ENCODE peak calls at places on chromosomes 5 and 9, in nine cellular contexts. A, S, J, M, I, Z, Y, P and N are unnamed samples.

GRCh38 chr5:76345582-76345981 is 57.5 kb upstream of the IQGAP2 start:
- DNase-seq in A (no peak), S (no peak), J (no peak), M (no peak), I (no peak), Z (no peak), Y (no peak), P (no peak), N (no peak)

GRCh38 chr5:166083183-166083959 is 2208.1 kb upstream of the WWC1 start:
- DNase-seq in A (no peak), S (no peak), J (no peak), M (no peak), I (no peak), Z (no peak), Y (no peak), P (no peak), N (peak)

GRCh38 chr5:79020861-79021561 is 35.9 kb upstream of the ARSB start:
- DNase-seq in A (no peak), S (peak), J (peak), M (no peak), I (peak), Z (peak), Y (no peak), P (peak), N (peak)

GRCh38 chr9:78866228-78867132 is 569.6 kb downstream of the PSAT1 start:
- DNase-seq in A (no peak), S (no peak), J (no peak), M (no peak), I (no peak), Z (no peak), Y (no peak), P (peak), N (peak)

GRCh38 chr9:121730188-121730587 is 78.8 kb downstream of the DAB2IP start:
- DNase-seq in A (no peak), S (no peak), J (no peak), M (no peak), I (no peak), Z (no peak), Y (no peak), P (no peak), N (no peak)

GRCh38 chr9:113178087-113178486 is 27.3 kb downstream of the SLC31A2 start:
- DNase-seq in A (no peak), S (no peak), J (no peak), M (no peak), I (no peak), Z (no peak), Y (no peak), P (peak), N (no peak)

GRCh38 chr9:29830815-29831214 is 2257.5 kb upstream of the C9orf72 start:
- DNase-seq in A (no peak), S (no peak), J (peak), M (no peak), I (peak), Z (no peak), Y (no peak), P (peak), N (peak)

GRCh38 chr5:112549605-112550161 is 130.6 kb upstream of the EPB41L4A start:
- DNase-seq in A (no peak), S (no peak), J (no peak), M (no peak), I (no peak), Z (no peak), Y (no peak), P (no peak), N (no peak)

GRCh38 chr9:108180511-108180910 is 675.3 kb downstream of the ACTL7B start:
- DNase-seq in A (no peak), S (no peak), J (no peak), M (no peak), I (no peak), Z (no peak), Y (no peak), P (no peak), N (no peak)

GRCh38 chr9:83154821-83155220 is 91.9 kb upstream of the RASEF start:
- DNase-seq in A (no peak), S (no peak), J (no peak), M (no peak), I (no peak), Z (no peak), Y (no peak), P (peak), N (no peak)

GRCh38 chr5:139401546-139401945 is 2.3 kb downstream of the SPATA24 start:
- DNase-seq in A (no peak), S (no peak), J (no peak), M (no peak), I (no peak), Z (no peak), Y (no peak), P (no peak), N (no peak)

GRCh38 chr5:17317499-17317898 is 100.1 kb downstream of the BASP1 start:
- DNase-seq in A (no peak), S (no peak), J (no peak), M (no peak), I (no peak), Z (no peak), Y (no peak), P (no peak), N (no peak)

GRCh38 chr9:124291801-124292396 is 34.1 kb downstream of the NEK6 start:
- DNase-seq in A (no peak), S (no peak), J (no peak), M (no peak), I (no peak), Z (peak), Y (peak), P (no peak), N (no peak)

GRCh38 chr9:137049544-137050449 is 3.8 kb upstream of the NPDC1 start:
- DNase-seq in A (no peak), S (peak), J (peak), M (no peak), I (peak), Z (peak), Y (no peak), P (no peak), N (peak)

GRCh38 chr5:59020611-59021285 is 437.9 kb downstream of the RAB3C start:
- DNase-seq in A (no peak), S (no peak), J (no peak), M (no peak), I (no peak), Z (no peak), Y (no peak), P (peak), N (peak)